ENCODE peak calls at places on chromosomes 5 and 9, in four cellular contexts. One of them, this sample, is unnamed.
A peak's percentile ranks its signal among the peaks of the same experiment; 100 is the strongest.

GRCh38 chr9:131851414-131851813 is 111.5 kb upstream of the RAPGEF1 start:
- DNase-seq in fibroblast of lung: no peak
- DNase-seq in thoracic aorta: no peak
- DNase-seq in left lung: no peak
- DNase-seq in this sample: no peak

GRCh38 chr5:124566875-124567450 is 179.5 kb downstream of the ZNF608 start:
- DNase-seq in fibroblast of lung: no peak
- DNase-seq in thoracic aorta: no peak
- DNase-seq in left lung: no peak
- DNase-seq in this sample: no peak

GRCh38 chr5:119897537-119898370 is 268.4 kb downstream of the FAM170A start:
- DNase-seq in fibroblast of lung: peak; percentile 2
- DNase-seq in thoracic aorta: no peak
- DNase-seq in left lung: no peak
- DNase-seq in this sample: no peak

GRCh38 chr5:142881076-142881466 is 110.9 kb downstream of the ARHGAP26 start:
- DNase-seq in fibroblast of lung: peak; percentile 81
- DNase-seq in thoracic aorta: no peak
- DNase-seq in left lung: peak; percentile 48
- DNase-seq in this sample: no peak

GRCh38 chr9:71487046-71487445 is 281.3 kb downstream of the CEMIP2 start:
- DNase-seq in fibroblast of lung: no peak
- DNase-seq in thoracic aorta: no peak
- DNase-seq in left lung: no peak
- DNase-seq in this sample: no peak

GRCh38 chr9:78666818-78667429 is 370.0 kb downstream of the PSAT1 start:
- DNase-seq in fibroblast of lung: peak; percentile 56
- DNase-seq in thoracic aorta: no peak
- DNase-seq in left lung: no peak
- DNase-seq in this sample: peak; percentile 64

GRCh38 chr9:121768416-121769015 is 117.1 kb downstream of the DAB2IP start:
- DNase-seq in fibroblast of lung: no peak
- DNase-seq in thoracic aorta: no peak
- DNase-seq in left lung: peak; percentile 13
- DNase-seq in this sample: no peak

GRCh38 chr9:118961857-118962256 is 407.4 kb downstream of the BRINP1 start:
- DNase-seq in fibroblast of lung: peak; percentile 93
- DNase-seq in thoracic aorta: no peak
- DNase-seq in left lung: no peak
- DNase-seq in this sample: peak; percentile 17

GRCh38 chr5:62689599-62690368 is 111.2 kb downstream of the LRRC70 start:
- DNase-seq in fibroblast of lung: no peak
- DNase-seq in thoracic aorta: no peak
- DNase-seq in left lung: no peak
- DNase-seq in this sample: no peak

GRCh38 chr5:16568875-16569580 is 47.8 kb downstream of the RETREG1 start:
- DNase-seq in fibroblast of lung: peak; percentile 77
- DNase-seq in thoracic aorta: no peak
- DNase-seq in left lung: no peak
- DNase-seq in this sample: peak; percentile 62

GRCh38 chr5:158340608-158341007 is 481.7 kb upstream of the CLINT1 start:
- DNase-seq in fibroblast of lung: no peak
- DNase-seq in thoracic aorta: no peak
- DNase-seq in left lung: no peak
- DNase-seq in this sample: no peak

GRCh38 chr5:93022770-93023169 is 558.2 kb downstream of the NR2F1-AS1 start:
- DNase-seq in fibroblast of lung: peak; percentile 40
- DNase-seq in thoracic aorta: no peak
- DNase-seq in left lung: no peak
- DNase-seq in this sample: no peak

GRCh38 chr5:158456756-158457155 is 597.8 kb upstream of the CLINT1 start:
- DNase-seq in fibroblast of lung: peak; percentile 96
- DNase-seq in thoracic aorta: peak; percentile 31
- DNase-seq in left lung: peak; percentile 38
- DNase-seq in this sample: peak; percentile 65

GRCh38 chr5:180296778-180297177 is 4.9 kb upstream of the MAPK9 start:
- DNase-seq in fibroblast of lung: peak; percentile 40
- DNase-seq in thoracic aorta: no peak
- DNase-seq in left lung: no peak
- DNase-seq in this sample: no peak

GRCh38 chr5:83721878-83722779 is 1.5 kb upstream of the HAPLN1 start:
- DNase-seq in fibroblast of lung: peak; percentile 78
- DNase-seq in thoracic aorta: peak; percentile 9
- DNase-seq in left lung: peak; percentile 62
- DNase-seq in this sample: no peak

GRCh38 chr5:97142521-97143254 is at the start of gene LIX1:
- DNase-seq in fibroblast of lung: peak; percentile 38
- DNase-seq in thoracic aorta: no peak
- DNase-seq in left lung: no peak
- DNase-seq in this sample: peak; percentile 29

GRCh38 chr5:607541-608285 is 4.4 kb upstream of the CEP72 start:
- DNase-seq in fibroblast of lung: no peak
- DNase-seq in thoracic aorta: no peak
- DNase-seq in left lung: peak; percentile 35
- DNase-seq in this sample: no peak

GRCh38 chr5:30698217-30698616 is 495.3 kb upstream of the CDH6 start:
- DNase-seq in fibroblast of lung: no peak
- DNase-seq in thoracic aorta: no peak
- DNase-seq in left lung: no peak
- DNase-seq in this sample: no peak

GRCh38 chr9:31119882-31120481 is 1264.5 kb upstream of the ACO1 start:
- DNase-seq in fibroblast of lung: peak; percentile 29
- DNase-seq in thoracic aorta: no peak
- DNase-seq in left lung: no peak
- DNase-seq in this sample: peak; percentile 18

GRCh38 chr9:19049872-19050636 is 827 bp downstream of the RRAGA start:
- DNase-seq in fibroblast of lung: peak; percentile 63
- DNase-seq in thoracic aorta: no peak
- DNase-seq in left lung: no peak
- DNase-seq in this sample: no peak

GRCh38 chr5:59992206-59992605 is 98.7 kb upstream of the PDE4D start:
- DNase-seq in fibroblast of lung: peak; percentile 5
- DNase-seq in thoracic aorta: no peak
- DNase-seq in left lung: no peak
- DNase-seq in this sample: no peak

GRCh38 chr9:90449213-90449925 is 193.3 kb downstream of the DIRAS2 start:
- DNase-seq in fibroblast of lung: no peak
- DNase-seq in thoracic aorta: no peak
- DNase-seq in left lung: no peak
- DNase-seq in this sample: no peak

GRCh38 chr9:131117111-131117761 is 8.2 kb upstream of the NUP214 start:
- DNase-seq in fibroblast of lung: no peak
- DNase-seq in thoracic aorta: no peak
- DNase-seq in left lung: no peak
- DNase-seq in this sample: no peak

GRCh38 chr9:87280421-87280820 is 217.2 kb upstream of the DAPK1 start:
- DNase-seq in fibroblast of lung: peak; percentile 96
- DNase-seq in thoracic aorta: no peak
- DNase-seq in left lung: no peak
- DNase-seq in this sample: no peak

GRCh38 chr5:132268698-132269551 is 11.4 kb downstream of the PDLIM4 start:
- DNase-seq in fibroblast of lung: peak; percentile 61
- DNase-seq in thoracic aorta: no peak
- DNase-seq in left lung: no peak
- DNase-seq in this sample: no peak

GRCh38 chr5:57408714-57409113 is 73.9 kb downstream of the ACTBL2 start:
- DNase-seq in fibroblast of lung: peak; percentile 63
- DNase-seq in thoracic aorta: no peak
- DNase-seq in left lung: no peak
- DNase-seq in this sample: no peak

GRCh38 chr5:14665110-14665822 is 748 bp downstream of the OTULIN start:
- DNase-seq in fibroblast of lung: peak; percentile 23
- DNase-seq in thoracic aorta: no peak
- DNase-seq in left lung: peak; percentile 56
- DNase-seq in this sample: no peak

GRCh38 chr9:108094676-108094993 is 605.1 kb upstream of the KLF4 start:
- DNase-seq in fibroblast of lung: no peak
- DNase-seq in thoracic aorta: no peak
- DNase-seq in left lung: no peak
- DNase-seq in this sample: no peak

GRCh38 chr5:115033861-115034260 is 135.8 kb downstream of the TRIM36 start:
- DNase-seq in fibroblast of lung: no peak
- DNase-seq in thoracic aorta: no peak
- DNase-seq in left lung: no peak
- DNase-seq in this sample: no peak

GRCh38 chr5:30959238-30959637 is 234.2 kb upstream of the CDH6 start:
- DNase-seq in fibroblast of lung: no peak
- DNase-seq in thoracic aorta: no peak
- DNase-seq in left lung: no peak
- DNase-seq in this sample: no peak

GRCh38 chr9:34185778-34186551 is 7.1 kb downstream of the UBAP1 start:
- DNase-seq in fibroblast of lung: peak; percentile 99
- DNase-seq in thoracic aorta: no peak
- DNase-seq in left lung: no peak
- DNase-seq in this sample: peak; percentile 96

GRCh38 chr9:35649431-35650340 is 1.0 kb downstream of the SIT1 start:
- DNase-seq in fibroblast of lung: no peak
- DNase-seq in thoracic aorta: peak; percentile 46
- DNase-seq in left lung: no peak
- DNase-seq in this sample: no peak

GRCh38 chr5:172345886-172346285 is 62.3 kb upstream of the UBTD2 start:
- DNase-seq in fibroblast of lung: no peak
- DNase-seq in thoracic aorta: no peak
- DNase-seq in left lung: no peak
- DNase-seq in this sample: no peak

GRCh38 chr9:76574171-76574767 is 115.3 kb downstream of the GCNT1 start:
- DNase-seq in fibroblast of lung: peak; percentile 36
- DNase-seq in thoracic aorta: no peak
- DNase-seq in left lung: no peak
- DNase-seq in this sample: no peak

DNA sequence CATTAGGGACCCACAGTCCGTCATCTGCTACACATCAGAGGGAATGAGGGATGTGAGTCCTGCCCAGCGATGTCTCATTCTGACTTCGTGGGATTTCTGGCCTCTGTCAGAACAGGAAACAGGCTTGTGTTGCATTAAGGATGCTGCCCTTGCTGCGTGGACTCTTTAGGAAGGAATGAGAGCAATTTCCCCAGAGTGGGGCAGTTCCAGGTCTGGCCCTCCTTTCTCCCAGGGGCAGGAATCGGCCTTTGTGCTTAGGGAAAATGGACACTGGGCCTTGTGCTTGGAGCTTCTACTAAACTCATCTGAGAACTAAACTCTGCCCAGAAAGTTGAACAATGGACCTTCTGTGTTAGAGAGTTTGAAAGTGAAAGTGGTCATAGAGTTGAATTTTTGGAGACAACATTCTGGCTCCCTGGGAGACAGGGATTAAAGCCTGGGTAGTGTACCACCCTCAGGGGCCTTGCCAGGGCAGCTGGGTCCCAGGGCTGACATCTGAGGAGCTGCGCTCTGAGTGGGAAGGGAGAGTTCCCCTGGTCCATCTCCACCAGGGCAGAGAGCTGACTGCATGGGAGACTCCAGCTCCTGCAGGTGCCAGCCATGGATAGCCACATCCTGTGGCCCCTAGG is 37.8 kb upstream of the S1PR3 start:
- DNase-seq in fibroblast of lung: peak; percentile 84
- DNase-seq in thoracic aorta: no peak
- DNase-seq in left lung: no peak
- DNase-seq in this sample: no peak
- H3K4me1 ChIP-seq in fibroblast of lung: peaks cover 10% of the 10 kb centered on the region
- H3K4me1 ChIP-seq in thoracic aorta: no peaks in the 10 kb centered on the region
- H3K4me1 ChIP-seq in left lung: peaks cover 12% of the 10 kb centered on the region
- H3K4me1 ChIP-seq in this sample: no peaks in the 10 kb centered on the region

GRCh38 chr5:7324919-7325318 is 71.0 kb upstream of the ADCY2 start:
- DNase-seq in fibroblast of lung: no peak
- DNase-seq in thoracic aorta: no peak
- DNase-seq in left lung: no peak
- DNase-seq in this sample: no peak

GRCh38 chr5:7320641-7321170 is 75.2 kb upstream of the ADCY2 start:
- DNase-seq in fibroblast of lung: peak; percentile 93
- DNase-seq in thoracic aorta: no peak
- DNase-seq in left lung: no peak
- DNase-seq in this sample: no peak

GRCh38 chr5:7325975-7326911 is 69.7 kb upstream of the ADCY2 start:
- DNase-seq in fibroblast of lung: no peak
- DNase-seq in thoracic aorta: no peak
- DNase-seq in left lung: no peak
- DNase-seq in this sample: no peak

GRCh38 chr5:7317751-7318150 is 78.2 kb upstream of the ADCY2 start:
- DNase-seq in fibroblast of lung: peak; percentile 68
- DNase-seq in thoracic aorta: no peak
- DNase-seq in left lung: no peak
- DNase-seq in this sample: no peak

DNA sequence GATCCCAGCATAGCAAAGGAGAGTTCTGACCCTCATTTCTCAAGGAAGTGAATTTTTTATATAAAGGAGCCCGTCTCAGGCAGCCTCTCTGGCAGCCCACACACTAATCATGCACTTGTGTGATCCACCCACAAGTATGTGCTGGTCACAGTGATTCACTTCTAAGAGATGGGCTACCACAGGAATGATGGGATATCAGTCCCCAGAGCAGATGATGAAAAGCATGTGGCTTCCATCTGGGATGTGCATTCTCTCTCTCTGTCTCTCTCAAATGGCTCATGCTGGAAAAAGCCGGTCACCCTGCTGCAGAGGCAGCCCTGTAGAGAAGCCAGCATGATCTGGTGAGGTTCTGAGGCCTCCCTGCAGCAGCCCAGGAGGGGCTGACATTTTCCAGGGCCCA is 74.2 kb upstream of the ADCY2 start:
- DNase-seq in fibroblast of lung: peak; percentile 100
- DNase-seq in thoracic aorta: no peak
- DNase-seq in left lung: no peak
- DNase-seq in this sample: no peak
- H3K27ac ChIP-seq in fibroblast of lung: peak overlapping the region; percentile 75
- H3K27ac ChIP-seq in thoracic aorta: no peak overlapping the region
- H3K27ac ChIP-seq in left lung: no peak overlapping the region
- H3K27ac ChIP-seq in this sample: no peak overlapping the region

DNA sequence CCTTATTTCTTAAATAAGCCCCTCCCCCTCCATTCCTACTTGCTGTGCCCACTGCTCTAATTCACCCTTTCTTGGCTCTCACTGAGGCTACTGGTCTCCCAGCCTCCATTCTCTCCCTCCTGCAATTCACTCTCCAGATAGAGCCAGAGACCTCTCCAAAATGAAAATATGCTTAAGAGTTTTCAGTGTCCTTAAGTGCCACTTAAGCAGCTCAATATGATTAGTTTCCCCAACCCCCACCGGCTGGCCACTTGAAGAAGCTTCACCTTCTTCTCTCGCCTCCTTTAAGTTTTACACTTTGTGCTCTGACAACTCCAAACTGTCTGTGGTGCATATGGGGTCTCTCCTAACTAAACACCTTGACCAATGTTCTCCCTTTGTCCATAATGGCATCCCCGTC is 53.5 kb downstream of the CDK5RAP2 start:
- DNase-seq in fibroblast of lung: no peak
- DNase-seq in thoracic aorta: no peak
- DNase-seq in left lung: peak; percentile 46
- DNase-seq in this sample: no peak
- TF ChIP-seq CTCF in fibroblast of lung: no peak
- TF ChIP-seq CTCF in thoracic aorta: no peak
- TF ChIP-seq CTCF in left lung: no peak
- TF ChIP-seq CTCF in this sample: no peak

GRCh38 chr5:55159763-55160492 is at the start of gene GPX8:
- DNase-seq in fibroblast of lung: peak; percentile 90
- DNase-seq in thoracic aorta: no peak
- DNase-seq in left lung: no peak
- DNase-seq in this sample: peak; percentile 73

GRCh38 chr5:55154893-55155292 is 5.1 kb upstream of the GPX8 start:
- DNase-seq in fibroblast of lung: peak; percentile 85
- DNase-seq in thoracic aorta: no peak
- DNase-seq in left lung: no peak
- DNase-seq in this sample: peak; percentile 38

GRCh38 chr5:55160493-55161209 is 680 bp downstream of the GPX8 start:
- DNase-seq in fibroblast of lung: peak; percentile 97
- DNase-seq in thoracic aorta: no peak
- DNase-seq in left lung: peak; percentile 63
- DNase-seq in this sample: peak; percentile 84
- H3K4me1 ChIP-seq in fibroblast of lung: peaks cover 5% of the 10 kb centered on the region
- H3K4me1 ChIP-seq in thoracic aorta: no peaks in the 10 kb centered on the region
- H3K4me1 ChIP-seq in left lung: no peaks in the 10 kb centered on the region
- H3K4me1 ChIP-seq in this sample: peaks cover 5% of the 10 kb centered on the region

This sample was measured in foreskin keratinocyte.